ENCODE peak calls at places on chromosomes 4 and X, in eight cellular contexts. One of them, this sample, is unnamed.

GRCh38 chrX:106917830-106918500 is 2.2 kb upstream of the CLDN2 start:
- DNase-seq in fibroblast of mammary gland: peak; percentile 86
- DNase-seq in hepatocyte: no peak
- DNase-seq in right lobe of liver: no peak
- DNase-seq in GM12865: no peak
- DNase-seq in stomach: no peak
- DNase-seq in choroid plexus epithelial cell: peak; percentile 70
- DNase-seq in bronchial epithelial cell: peak; percentile 92
- DNase-seq in this sample: no peak

GRCh38 chrX:123222920-123223319 is 38.8 kb downstream of the GRIA3 start:
- DNase-seq in right lobe of liver: no peak
- DNase-seq in stomach: no peak
- DNase-seq in choroid plexus epithelial cell: no peak
- DNase-seq in hepatocyte: no peak
- DNase-seq in fibroblast of mammary gland: no peak
- DNase-seq in bronchial epithelial cell: no peak
- DNase-seq in GM12865: no peak
- DNase-seq in this sample: no peak

GRCh38 chrX:64394874-64395567 is at the start of gene MTMR8:
- DNase-seq in stomach: peak; percentile 77
- DNase-seq in hepatocyte: peak; percentile 82
- DNase-seq in choroid plexus epithelial cell: peak; percentile 8
- DNase-seq in GM12865: peak; percentile 88
- DNase-seq in fibroblast of mammary gland: peak; percentile 38
- DNase-seq in bronchial epithelial cell: peak; percentile 41
- DNase-seq in right lobe of liver: peak; percentile 63
- DNase-seq in this sample: no peak

GRCh38 chr4:67131224-67131623 is 414.1 kb downstream of the CENPC start:
- DNase-seq in choroid plexus epithelial cell: no peak
- DNase-seq in hepatocyte: no peak
- DNase-seq in GM12865: peak; percentile 4
- DNase-seq in stomach: no peak
- DNase-seq in right lobe of liver: no peak
- DNase-seq in fibroblast of mammary gland: no peak
- DNase-seq in bronchial epithelial cell: peak; percentile 10
- DNase-seq in this sample: no peak

GRCh38 chrX:281166-281999 is at the start of gene PLCXD1:
- DNase-seq in stomach: peak; percentile 32
- DNase-seq in fibroblast of mammary gland: no peak
- DNase-seq in hepatocyte: peak; percentile 89
- DNase-seq in choroid plexus epithelial cell: peak; percentile 69
- DNase-seq in bronchial epithelial cell: no peak
- DNase-seq in GM12865: peak; percentile 56
- DNase-seq in right lobe of liver: no peak
- DNase-seq in this sample: no peak

GRCh38 chr4:95129708-95130343 is 372.1 kb downstream of the BMPR1B start:
- DNase-seq in fibroblast of mammary gland: peak; percentile 100
- DNase-seq in hepatocyte: peak; percentile 81
- DNase-seq in bronchial epithelial cell: peak; percentile 100
- DNase-seq in right lobe of liver: no peak
- DNase-seq in choroid plexus epithelial cell: peak; percentile 100
- DNase-seq in GM12865: no peak
- DNase-seq in stomach: no peak
- DNase-seq in this sample: peak; percentile 96

GRCh38 chrX:15674514-15674898 is 9.9 kb upstream of the CLTRN start:
- DNase-seq in GM12865: peak; percentile 94
- DNase-seq in hepatocyte: peak; percentile 95
- DNase-seq in stomach: peak; percentile 98
- DNase-seq in fibroblast of mammary gland: peak; percentile 96
- DNase-seq in choroid plexus epithelial cell: peak; percentile 94
- DNase-seq in right lobe of liver: peak; percentile 96
- DNase-seq in bronchial epithelial cell: peak; percentile 84
- DNase-seq in this sample: peak; percentile 49

GRCh38 chr4:108117473-108118182 is 51.1 kb downstream of the LEF1 start:
- DNase-seq in stomach: no peak
- DNase-seq in choroid plexus epithelial cell: peak; percentile 30
- DNase-seq in hepatocyte: no peak
- DNase-seq in GM12865: no peak
- DNase-seq in bronchial epithelial cell: no peak
- DNase-seq in fibroblast of mammary gland: no peak
- DNase-seq in right lobe of liver: no peak
- DNase-seq in this sample: no peak

GRCh38 chr4:125749354-125749753 is 434.6 kb downstream of the FAT4 start:
- DNase-seq in fibroblast of mammary gland: no peak
- DNase-seq in hepatocyte: no peak
- DNase-seq in GM12865: no peak
- DNase-seq in bronchial epithelial cell: no peak
- DNase-seq in choroid plexus epithelial cell: no peak
- DNase-seq in right lobe of liver: no peak
- DNase-seq in stomach: no peak
- DNase-seq in this sample: no peak

GRCh38 chr4:130486841-130487240 is 1390.9 kb downstream of the C4orf33 start:
- DNase-seq in choroid plexus epithelial cell: peak; percentile 30
- DNase-seq in right lobe of liver: no peak
- DNase-seq in GM12865: no peak
- DNase-seq in stomach: no peak
- DNase-seq in bronchial epithelial cell: peak; percentile 36
- DNase-seq in hepatocyte: no peak
- DNase-seq in fibroblast of mammary gland: no peak
- DNase-seq in this sample: no peak

GRCh38 chr4:8010618-8011017 is 71.0 kb upstream of the AFAP1 start:
- DNase-seq in hepatocyte: peak; percentile 81
- DNase-seq in bronchial epithelial cell: no peak
- DNase-seq in stomach: peak; percentile 52
- DNase-seq in right lobe of liver: no peak
- DNase-seq in GM12865: no peak
- DNase-seq in fibroblast of mammary gland: no peak
- DNase-seq in choroid plexus epithelial cell: peak; percentile 35
- DNase-seq in this sample: no peak

GRCh38 chrX:119481218-119481875 is 13.1 kb downstream of the SLC25A5 start:
- DNase-seq in stomach: peak; percentile 84
- DNase-seq in bronchial epithelial cell: no peak
- DNase-seq in fibroblast of mammary gland: no peak
- DNase-seq in GM12865: no peak
- DNase-seq in choroid plexus epithelial cell: no peak
- DNase-seq in right lobe of liver: peak; percentile 68
- DNase-seq in hepatocyte: no peak
- DNase-seq in this sample: no peak

GRCh38 chr4:77157859-77158486 is 966 bp downstream of the CCNG2 start:
- DNase-seq in stomach: peak; percentile 85
- DNase-seq in bronchial epithelial cell: peak; percentile 61
- DNase-seq in GM12865: peak; percentile 87
- DNase-seq in fibroblast of mammary gland: peak; percentile 74
- DNase-seq in hepatocyte: peak; percentile 96
- DNase-seq in choroid plexus epithelial cell: peak; percentile 92
- DNase-seq in right lobe of liver: peak; percentile 93
- DNase-seq in this sample: peak; percentile 16
- TF ChIP-seq CTCF in stomach: no peak
- TF ChIP-seq CTCF in bronchial epithelial cell: no peak
- TF ChIP-seq CTCF in GM12865: no peak
- TF ChIP-seq CTCF in fibroblast of mammary gland: no peak
- TF ChIP-seq CTCF in hepatocyte: no peak
- TF ChIP-seq CTCF in choroid plexus epithelial cell: no peak
- TF ChIP-seq CTCF in right lobe of liver: peak; percentile 4
- TF ChIP-seq CTCF in this sample: no peak

GRCh38 chr4:70734971-70735370 is 13.2 kb downstream of the RUFY3 start:
- DNase-seq in hepatocyte: no peak
- DNase-seq in bronchial epithelial cell: no peak
- DNase-seq in fibroblast of mammary gland: no peak
- DNase-seq in stomach: no peak
- DNase-seq in right lobe of liver: no peak
- DNase-seq in choroid plexus epithelial cell: no peak
- DNase-seq in GM12865: no peak
- DNase-seq in this sample: no peak

GRCh38 chr4:70737409-70737808 is 15.6 kb downstream of the RUFY3 start:
- DNase-seq in right lobe of liver: no peak
- DNase-seq in fibroblast of mammary gland: no peak
- DNase-seq in GM12865: no peak
- DNase-seq in hepatocyte: no peak
- DNase-seq in stomach: no peak
- DNase-seq in bronchial epithelial cell: no peak
- DNase-seq in choroid plexus epithelial cell: no peak
- DNase-seq in this sample: no peak

GRCh38 chr4:70739496-70740337 is 18.0 kb downstream of the RUFY3 start:
- DNase-seq in hepatocyte: no peak
- DNase-seq in GM12865: no peak
- DNase-seq in bronchial epithelial cell: no peak
- DNase-seq in stomach: no peak
- DNase-seq in choroid plexus epithelial cell: peak; percentile 35
- DNase-seq in right lobe of liver: no peak
- DNase-seq in fibroblast of mammary gland: no peak
- DNase-seq in this sample: no peak

GRCh38 chr4:70737006-70737405 is 15.2 kb downstream of the RUFY3 start:
- DNase-seq in right lobe of liver: no peak
- DNase-seq in hepatocyte: no peak
- DNase-seq in choroid plexus epithelial cell: peak; percentile 56
- DNase-seq in fibroblast of mammary gland: no peak
- DNase-seq in stomach: no peak
- DNase-seq in bronchial epithelial cell: no peak
- DNase-seq in GM12865: peak; percentile 34
- DNase-seq in this sample: no peak

DNA sequence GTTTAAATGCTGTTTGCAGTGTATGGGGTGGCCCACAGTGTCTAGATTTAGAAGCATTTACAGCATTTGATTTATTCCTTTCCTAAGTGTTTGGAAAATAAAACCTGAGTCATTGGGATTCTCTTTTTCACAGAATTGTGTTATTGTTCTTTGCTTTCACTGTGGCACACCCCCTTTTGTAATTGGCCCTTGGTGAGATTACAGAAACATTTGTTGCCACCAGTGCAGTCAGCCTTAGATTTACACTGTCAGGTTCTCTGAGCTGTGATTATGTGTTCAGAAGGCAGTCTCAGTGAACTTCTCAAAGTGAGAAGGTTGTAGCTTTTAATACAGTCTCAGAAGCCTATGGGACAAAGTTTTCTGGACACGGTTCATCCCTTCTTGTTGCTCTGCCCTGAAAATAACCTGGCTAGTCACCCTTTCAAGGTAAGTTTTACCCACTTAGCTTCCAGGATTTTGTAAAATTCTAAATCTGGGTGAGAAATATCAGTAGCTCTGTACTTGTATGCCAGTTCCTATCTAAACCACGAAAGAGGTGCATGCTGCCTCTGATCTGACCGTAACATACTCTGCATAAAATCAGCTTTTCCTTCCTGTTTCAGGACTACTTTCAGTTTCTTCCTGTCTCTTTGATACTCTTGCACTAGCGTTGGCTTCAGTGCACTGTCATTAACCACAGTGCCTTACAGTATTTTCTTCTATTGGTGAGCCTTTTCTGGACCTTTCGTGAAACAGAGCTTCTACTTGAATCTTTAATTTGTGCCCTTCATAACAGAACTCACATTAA is 12.6 kb downstream of the RUFY3 start:
- DNase-seq in choroid plexus epithelial cell: peak; percentile 68
- DNase-seq in GM12865: peak; percentile 85
- DNase-seq in stomach: no peak
- DNase-seq in bronchial epithelial cell: peak; percentile 59
- DNase-seq in hepatocyte: no peak
- DNase-seq in right lobe of liver: no peak
- DNase-seq in fibroblast of mammary gland: peak; percentile 55
- DNase-seq in this sample: no peak
- H3K4me3 ChIP-seq in choroid plexus epithelial cell: peak overlapping the region; percentile 45
- H3K4me3 ChIP-seq in GM12865: peak overlapping the region; percentile 11
- H3K4me3 ChIP-seq in stomach: peak overlapping the region; percentile 37
- H3K4me3 ChIP-seq in bronchial epithelial cell: peak overlapping the region; percentile 18
- H3K4me3 ChIP-seq in hepatocyte: peak overlapping the region; percentile 24
- H3K4me3 ChIP-seq in right lobe of liver: peak overlapping the region; percentile 10
- H3K4me3 ChIP-seq in fibroblast of mammary gland: peak overlapping the region; percentile 22
- H3K4me3 ChIP-seq in this sample: peak overlapping the region; percentile 46

GRCh38 chr4:158371158-158371557 is 150.5 kb upstream of the RXFP1 start:
- DNase-seq in GM12865: no peak
- DNase-seq in right lobe of liver: no peak
- DNase-seq in choroid plexus epithelial cell: peak; percentile 60
- DNase-seq in hepatocyte: no peak
- DNase-seq in fibroblast of mammary gland: peak; percentile 49
- DNase-seq in bronchial epithelial cell: peak; percentile 88
- DNase-seq in stomach: no peak
- DNase-seq in this sample: no peak

GRCh38 chr4:158374318-158374717 is 147.4 kb upstream of the RXFP1 start:
- DNase-seq in bronchial epithelial cell: peak; percentile 85
- DNase-seq in fibroblast of mammary gland: no peak
- DNase-seq in right lobe of liver: no peak
- DNase-seq in GM12865: no peak
- DNase-seq in stomach: no peak
- DNase-seq in choroid plexus epithelial cell: no peak
- DNase-seq in hepatocyte: no peak
- DNase-seq in this sample: no peak

DNA sequence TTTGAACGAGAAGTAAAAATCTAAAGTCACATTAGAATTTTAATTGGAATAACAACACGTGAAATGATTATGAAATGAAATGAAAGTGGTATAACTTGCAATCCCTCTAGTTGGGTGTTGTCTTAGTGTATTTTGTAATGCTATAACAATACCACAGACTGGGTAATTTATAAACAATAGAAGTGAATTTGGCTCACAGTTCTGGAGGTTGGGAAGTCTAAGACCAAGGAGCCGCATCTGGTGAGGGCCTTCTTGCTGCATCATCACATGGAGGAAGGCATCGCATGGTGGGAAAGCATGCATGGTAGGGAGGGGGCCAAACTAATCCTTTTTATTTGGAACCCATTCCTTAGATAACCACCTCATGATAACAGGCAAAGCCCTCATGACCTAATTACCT is 145.2 kb upstream of the RXFP1 start:
- DNase-seq in hepatocyte: no peak
- DNase-seq in choroid plexus epithelial cell: no peak
- DNase-seq in stomach: no peak
- DNase-seq in bronchial epithelial cell: no peak
- DNase-seq in GM12865: no peak
- DNase-seq in fibroblast of mammary gland: peak; percentile 33
- DNase-seq in right lobe of liver: no peak
- DNase-seq in this sample: no peak
- TF ChIP-seq CTCF in hepatocyte: no peak
- TF ChIP-seq CTCF in choroid plexus epithelial cell: no peak
- TF ChIP-seq CTCF in stomach: no peak
- TF ChIP-seq CTCF in bronchial epithelial cell: no peak
- TF ChIP-seq CTCF in GM12865: no peak
- TF ChIP-seq CTCF in fibroblast of mammary gland: no peak
- TF ChIP-seq CTCF in right lobe of liver: no peak
- TF ChIP-seq CTCF in this sample: no peak

GRCh38 chrX:41001327-41001726 is 83.9 kb upstream of the USP9X start:
- DNase-seq in choroid plexus epithelial cell: peak; percentile 1
- DNase-seq in stomach: no peak
- DNase-seq in hepatocyte: peak; percentile 25
- DNase-seq in right lobe of liver: no peak
- DNase-seq in bronchial epithelial cell: no peak
- DNase-seq in GM12865: no peak
- DNase-seq in fibroblast of mammary gland: no peak
- DNase-seq in this sample: no peak

GRCh38 chrX:40998123-40998522 is 87.1 kb upstream of the USP9X start:
- DNase-seq in bronchial epithelial cell: no peak
- DNase-seq in choroid plexus epithelial cell: no peak
- DNase-seq in GM12865: no peak
- DNase-seq in right lobe of liver: no peak
- DNase-seq in stomach: no peak
- DNase-seq in fibroblast of mammary gland: no peak
- DNase-seq in hepatocyte: no peak
- DNase-seq in this sample: no peak

GRCh38 chrX:41002021-41002420 is 83.2 kb upstream of the USP9X start:
- DNase-seq in hepatocyte: peak; percentile 24
- DNase-seq in fibroblast of mammary gland: no peak
- DNase-seq in choroid plexus epithelial cell: no peak
- DNase-seq in GM12865: no peak
- DNase-seq in bronchial epithelial cell: peak; percentile 25
- DNase-seq in stomach: no peak
- DNase-seq in right lobe of liver: no peak
- DNase-seq in this sample: peak; percentile 81

GRCh38 chrX:40996886-40997530 is 88.2 kb upstream of the USP9X start:
- DNase-seq in choroid plexus epithelial cell: peak; percentile 91
- DNase-seq in right lobe of liver: no peak
- DNase-seq in stomach: no peak
- DNase-seq in hepatocyte: peak; percentile 78
- DNase-seq in fibroblast of mammary gland: peak; percentile 80
- DNase-seq in bronchial epithelial cell: peak; percentile 56
- DNase-seq in GM12865: peak; percentile 31
- DNase-seq in this sample: no peak
- H3K4me3 ChIP-seq in choroid plexus epithelial cell: peak overlapping the region; percentile 11
- H3K4me3 ChIP-seq in right lobe of liver: no peak overlapping the region
- H3K4me3 ChIP-seq in stomach: no peak overlapping the region
- H3K4me3 ChIP-seq in hepatocyte: peak overlapping the region; percentile 5
- H3K4me3 ChIP-seq in fibroblast of mammary gland: no peak overlapping the region
- H3K4me3 ChIP-seq in bronchial epithelial cell: no peak overlapping the region
- H3K4me3 ChIP-seq in GM12865: no peak overlapping the region
- H3K4me3 ChIP-seq in this sample: no peak overlapping the region